ENCODE peak calls at places on chromosomes 4 and X, in six cellular contexts. One of them, this sample, is unnamed.

GRCh38 chr4:163534056-163534455 is 39.6 kb downstream of the TMA16 start:
- DNase-seq in K562: no peak
- DNase-seq in GM12891: no peak
- DNase-seq in SK-N-SH: no peak
- DNase-seq in GM12878: no peak
- DNase-seq in HepG2: no peak
- DNase-seq in this sample: no peak

GRCh38 chr4:39446483-39446841 is 12.3 kb downstream of the RPL9 start:
- DNase-seq in K562: no peak
- DNase-seq in GM12891: no peak
- DNase-seq in SK-N-SH: no peak
- DNase-seq in GM12878: no peak
- DNase-seq in HepG2: no peak
- DNase-seq in this sample: no peak

GRCh38 chr4:128288689-128289106 is 1.1 kb upstream of the PGRMC2 start:
- DNase-seq in K562: no peak
- DNase-seq in GM12891: no peak
- DNase-seq in SK-N-SH: no peak
- DNase-seq in GM12878: peak
- DNase-seq in HepG2: no peak
- DNase-seq in this sample: no peak

GRCh38 chrX:151753313-151754041 is 18.9 kb downstream of the CNGA2 start:
- DNase-seq in K562: peak
- DNase-seq in GM12891: peak
- DNase-seq in SK-N-SH: peak
- DNase-seq in GM12878: no peak
- DNase-seq in HepG2: peak
- DNase-seq in this sample: peak

GRCh38 chr4:113052379-113052951 is 3.0 kb downstream of the ANK2 start:
- DNase-seq in K562: no peak
- DNase-seq in GM12891: no peak
- DNase-seq in SK-N-SH: no peak
- DNase-seq in GM12878: peak
- DNase-seq in HepG2: no peak
- DNase-seq in this sample: no peak

GRCh38 chrX:6266041-6266440 is 37.4 kb upstream of the NLGN4X start:
- DNase-seq in K562: no peak
- DNase-seq in GM12891: no peak
- DNase-seq in SK-N-SH: no peak
- DNase-seq in GM12878: no peak
- DNase-seq in HepG2: no peak
- DNase-seq in this sample: no peak

GRCh38 chr4:185817403-185817818 is 5.4 kb upstream of the SORBS2 start:
- DNase-seq in K562: no peak
- DNase-seq in GM12891: no peak
- DNase-seq in SK-N-SH: no peak
- DNase-seq in GM12878: no peak
- DNase-seq in HepG2: peak
- DNase-seq in this sample: no peak

GRCh38 chrX:145630806-145631435 is 186.7 kb upstream of the SLITRK2 start:
- DNase-seq in K562: no peak
- DNase-seq in GM12891: no peak
- DNase-seq in SK-N-SH: no peak
- DNase-seq in GM12878: no peak
- DNase-seq in HepG2: no peak
- DNase-seq in this sample: no peak

GRCh38 chr4:153207027-153207426 is 2.8 kb downstream of the TRIM2 start:
- DNase-seq in K562: no peak
- DNase-seq in GM12891: no peak
- DNase-seq in SK-N-SH: no peak
- DNase-seq in GM12878: no peak
- DNase-seq in HepG2: no peak
- DNase-seq in this sample: no peak

GRCh38 chrX:12115377-12115776 is 22.9 kb upstream of the FRMPD4 start:
- DNase-seq in K562: no peak
- DNase-seq in GM12891: no peak
- DNase-seq in SK-N-SH: no peak
- DNase-seq in GM12878: no peak
- DNase-seq in HepG2: no peak
- DNase-seq in this sample: no peak

GRCh38 chr4:163930086-163930485 is 435.6 kb downstream of the TMA16 start:
- DNase-seq in K562: no peak
- DNase-seq in GM12891: no peak
- DNase-seq in SK-N-SH: no peak
- DNase-seq in GM12878: no peak
- DNase-seq in HepG2: no peak
- DNase-seq in this sample: no peak

GRCh38 chrX:109475174-109475891 is 6.6 kb downstream of the GUCY2F start:
- DNase-seq in K562: peak
- DNase-seq in GM12891: no peak
- DNase-seq in SK-N-SH: peak
- DNase-seq in GM12878: no peak
- DNase-seq in HepG2: peak
- DNase-seq in this sample: no peak

GRCh38 chr4:139599594-139600374 is 43.8 kb upstream of the SETD7 start:
- DNase-seq in K562: no peak
- DNase-seq in GM12891: no peak
- DNase-seq in SK-N-SH: no peak
- DNase-seq in GM12878: no peak
- DNase-seq in HepG2: peak
- DNase-seq in this sample: no peak

GRCh38 chr4:185559913-185560281 is 24.6 kb upstream of the PDLIM3 start:
- DNase-seq in K562: no peak
- DNase-seq in GM12891: no peak
- DNase-seq in SK-N-SH: no peak
- DNase-seq in GM12878: no peak
- DNase-seq in HepG2: peak
- DNase-seq in this sample: no peak

GRCh38 chr4:22712541-22712940 is 19.8 kb downstream of the GBA3 start:
- DNase-seq in K562: no peak
- DNase-seq in GM12891: no peak
- DNase-seq in SK-N-SH: no peak
- DNase-seq in GM12878: no peak
- DNase-seq in HepG2: no peak
- DNase-seq in this sample: no peak

GRCh38 chr4:1373892-1374705 is 27.1 kb downstream of the UVSSA start:
- DNase-seq in K562: no peak
- DNase-seq in GM12891: no peak
- DNase-seq in SK-N-SH: no peak
- DNase-seq in GM12878: no peak
- DNase-seq in HepG2: no peak
- DNase-seq in this sample: no peak

GRCh38 chrX:144006811-144007210 is 122.9 kb downstream of the UBE2NL start:
- DNase-seq in K562: no peak
- DNase-seq in GM12891: no peak
- DNase-seq in SK-N-SH: no peak
- DNase-seq in GM12878: no peak
- DNase-seq in HepG2: no peak
- DNase-seq in this sample: no peak

GRCh38 chrX:73214366-73215094 is at the start of gene NAP1L2:
- DNase-seq in K562: no peak
- DNase-seq in GM12891: no peak
- DNase-seq in SK-N-SH: no peak
- DNase-seq in GM12878: no peak
- DNase-seq in HepG2: no peak
- DNase-seq in this sample: no peak

GRCh38 chr4:95506264-95506663 is 42.5 kb downstream of the UNC5C start:
- DNase-seq in K562: no peak
- DNase-seq in GM12891: no peak
- DNase-seq in SK-N-SH: no peak
- DNase-seq in GM12878: no peak
- DNase-seq in HepG2: no peak
- DNase-seq in this sample: no peak

GRCh38 chr4:41652971-41653370 is 95.6 kb downstream of the PHOX2B start:
- DNase-seq in K562: no peak
- DNase-seq in GM12891: no peak
- DNase-seq in SK-N-SH: no peak
- DNase-seq in GM12878: no peak
- DNase-seq in HepG2: no peak
- DNase-seq in this sample: no peak

GRCh38 chr4:167614866-167615265 is 380.6 kb upstream of the SPOCK3 start:
- DNase-seq in K562: no peak
- DNase-seq in GM12891: no peak
- DNase-seq in SK-N-SH: no peak
- DNase-seq in GM12878: no peak
- DNase-seq in HepG2: no peak
- DNase-seq in this sample: no peak

GRCh38 chr4:139902328-139903217 is 237.0 kb downstream of the MGST2 start:
- DNase-seq in K562: no peak
- DNase-seq in GM12891: no peak
- DNase-seq in SK-N-SH: peak
- DNase-seq in GM12878: no peak
- DNase-seq in HepG2: no peak
- DNase-seq in this sample: no peak

GRCh38 chr4:67332627-67333026 is 212.7 kb downstream of the CENPC start:
- DNase-seq in K562: peak
- DNase-seq in GM12891: no peak
- DNase-seq in SK-N-SH: peak
- DNase-seq in GM12878: no peak
- DNase-seq in HepG2: peak
- DNase-seq in this sample: no peak

GRCh38 chrX:15269618-15270521 is at the start of gene ASB9:
- DNase-seq in K562: no peak
- DNase-seq in GM12891: no peak
- DNase-seq in SK-N-SH: peak
- DNase-seq in GM12878: no peak
- DNase-seq in HepG2: peak
- DNase-seq in this sample: no peak

GRCh38 chr4:168825975-168826374 is 184.1 kb downstream of the CBR4 start:
- DNase-seq in K562: no peak
- DNase-seq in GM12891: no peak
- DNase-seq in SK-N-SH: no peak
- DNase-seq in GM12878: no peak
- DNase-seq in HepG2: no peak
- DNase-seq in this sample: no peak

GRCh38 chrX:74349387-74349786 is 45.4 kb downstream of the ZCCHC13 start:
- DNase-seq in K562: no peak
- DNase-seq in GM12891: no peak
- DNase-seq in SK-N-SH: no peak
- DNase-seq in GM12878: no peak
- DNase-seq in HepG2: peak
- DNase-seq in this sample: no peak

GRCh38 chr4:77881460-77882295 is 19.0 kb downstream of the MRPL1 start:
- DNase-seq in K562: no peak
- DNase-seq in GM12891: no peak
- DNase-seq in SK-N-SH: no peak
- DNase-seq in GM12878: no peak
- DNase-seq in HepG2: peak
- DNase-seq in this sample: no peak

GRCh38 chr4:85598936-85599335 is 124.0 kb downstream of the ARHGAP24 start:
- DNase-seq in K562: no peak
- DNase-seq in GM12891: no peak
- DNase-seq in SK-N-SH: no peak
- DNase-seq in GM12878: no peak
- DNase-seq in HepG2: no peak
- DNase-seq in this sample: no peak

GRCh38 chr4:142336251-142336934 is 509.7 kb downstream of the INPP4B start:
- DNase-seq in K562: no peak
- DNase-seq in GM12891: no peak
- DNase-seq in SK-N-SH: no peak
- DNase-seq in GM12878: no peak
- DNase-seq in HepG2: no peak
- DNase-seq in this sample: no peak

GRCh38 chr4:154503598-154503997 is 12.0 kb upstream of the DCHS2 start:
- DNase-seq in K562: peak
- DNase-seq in GM12891: no peak
- DNase-seq in SK-N-SH: peak
- DNase-seq in GM12878: no peak
- DNase-seq in HepG2: peak
- DNase-seq in this sample: no peak
- TF ChIP-seq TAF1 in K562: no peak
- TF ChIP-seq TAF1 in GM12891: no peak
- TF ChIP-seq TAF1 in SK-N-SH: no peak
- TF ChIP-seq TAF1 in GM12878: no peak
- TF ChIP-seq TAF1 in HepG2: no peak
- TF ChIP-seq TAF1 in this sample: no peak

GRCh38 chrX:332916-333610 is 14.5 kb upstream of the GTPBP6 start:
- DNase-seq in K562: no peak
- DNase-seq in GM12891: no peak
- DNase-seq in SK-N-SH: no peak
- DNase-seq in GM12878: no peak
- DNase-seq in HepG2: no peak
- DNase-seq in this sample: no peak
- TF ChIP-seq TAF1 in K562: no peak
- TF ChIP-seq TAF1 in GM12891: no peak
- TF ChIP-seq TAF1 in SK-N-SH: no peak
- TF ChIP-seq TAF1 in GM12878: no peak
- TF ChIP-seq TAF1 in HepG2: no peak
- TF ChIP-seq TAF1 in this sample: no peak

GRCh38 chr4:2902126-2902525 is 58.5 kb downstream of the ADD1 start:
- DNase-seq in K562: no peak
- DNase-seq in GM12891: no peak
- DNase-seq in SK-N-SH: no peak
- DNase-seq in GM12878: no peak
- DNase-seq in HepG2: no peak
- DNase-seq in this sample: no peak

GRCh38 chr4:2893772-2894171 is 50.1 kb downstream of the ADD1 start:
- DNase-seq in K562: no peak
- DNase-seq in GM12891: no peak
- DNase-seq in SK-N-SH: no peak
- DNase-seq in GM12878: no peak
- DNase-seq in HepG2: no peak
- DNase-seq in this sample: no peak

GRCh38 chr4:2901186-2901585 is 57.5 kb downstream of the ADD1 start:
- DNase-seq in K562: no peak
- DNase-seq in GM12891: no peak
- DNase-seq in SK-N-SH: no peak
- DNase-seq in GM12878: no peak
- DNase-seq in HepG2: no peak
- DNase-seq in this sample: no peak

GRCh38 chr4:2900701-2901100 is 57.1 kb downstream of the ADD1 start:
- DNase-seq in K562: no peak
- DNase-seq in GM12891: no peak
- DNase-seq in SK-N-SH: no peak
- DNase-seq in GM12878: no peak
- DNase-seq in HepG2: no peak
- DNase-seq in this sample: no peak

DNA sequence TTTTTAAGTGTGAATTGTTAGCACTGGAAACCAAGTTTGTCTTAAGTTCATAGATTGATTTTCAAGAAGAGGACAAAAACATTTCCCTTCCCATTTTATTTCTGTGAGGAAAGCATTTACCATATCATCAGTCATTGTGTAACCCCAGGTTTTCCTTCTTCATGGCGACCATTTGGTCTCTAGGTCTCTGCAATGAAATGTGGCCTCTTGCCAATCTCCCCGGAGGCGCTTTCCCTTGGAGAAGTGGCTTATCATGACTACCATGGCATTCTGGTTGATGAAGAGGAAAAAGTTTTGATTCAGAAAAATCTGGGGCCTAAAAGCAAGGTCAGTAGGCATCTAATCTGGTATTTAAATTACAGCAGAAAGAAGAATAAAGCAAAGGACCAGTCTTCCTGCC is 54.4 kb downstream of the ADD1 start:
- DNase-seq in K562: no peak
- DNase-seq in GM12891: no peak
- DNase-seq in SK-N-SH: no peak
- DNase-seq in GM12878: no peak
- DNase-seq in HepG2: no peak
- DNase-seq in this sample: no peak
- TF ChIP-seq TAF1 in K562: no peak
- TF ChIP-seq TAF1 in GM12891: no peak
- TF ChIP-seq TAF1 in SK-N-SH: no peak
- TF ChIP-seq TAF1 in GM12878: no peak
- TF ChIP-seq TAF1 in HepG2: no peak
- TF ChIP-seq TAF1 in this sample: no peak

GRCh38 chr4:69167300-69167699 is 47.2 kb downstream of the UGT2B11 start:
- DNase-seq in K562: no peak
- DNase-seq in GM12891: no peak
- DNase-seq in SK-N-SH: no peak
- DNase-seq in GM12878: no peak
- DNase-seq in HepG2: no peak
- DNase-seq in this sample: no peak
- TF ChIP-seq TAF1 in K562: no peak
- TF ChIP-seq TAF1 in GM12891: no peak
- TF ChIP-seq TAF1 in SK-N-SH: no peak
- TF ChIP-seq TAF1 in GM12878: no peak
- TF ChIP-seq TAF1 in HepG2: no peak
- TF ChIP-seq TAF1 in this sample: no peak